ENCODE peak calls at places on chromosomes 11 and 22, in five cellular contexts. O, U, R, E and I are unnamed samples.

GRCh38 chr11:68256331-68256741 is 15.4 kb downstream of the C11orf24 start:
- DNase-seq in O (no peak), U (peak; percentile 54), R (no peak), E (no peak), I (no peak)

GRCh38 chr22:32407936-32408335 is 4.1 kb downstream of the RTCB start:
- DNase-seq in O (no peak), U (no peak), R (no peak), E (no peak), I (no peak)

GRCh38 chr11:69013009-69013951 is at the start of gene MRGPRF:
- DNase-seq in O (no peak), U (peak; percentile 35), R (peak; percentile 79), E (peak; percentile 64), I (peak; percentile 83)

GRCh38 chr11:119722281-119722794 is 6.7 kb downstream of the NECTIN1 start:
- DNase-seq in O (no peak), U (no peak), R (no peak), E (no peak), I (no peak)

GRCh38 chr11:123052884-123053721 is 8.8 kb downstream of the HSPA8 start:
- DNase-seq in O (no peak), U (no peak), R (no peak), E (no peak), I (no peak)

GRCh38 chr22:36540867-36541642 is 12.1 kb upstream of the EIF3D start:
- DNase-seq in O (no peak), U (peak; percentile 10), R (no peak), E (no peak), I (no peak)

GRCh38 chr22:43377486-43377995 is 34.3 kb upstream of the MPPED1 start:
- DNase-seq in O (no peak), U (no peak), R (no peak), E (no peak), I (peak; percentile 38)

GRCh38 chr11:8023831-8024555 is 36.9 kb downstream of the EIF3F start:
- DNase-seq in O (no peak), U (no peak), R (peak; percentile 6), E (peak; percentile 14), I (peak; percentile 14)

GRCh38 chr11:134640971-134641968 is 229.2 kb upstream of the B3GAT1 start:
- DNase-seq in O (no peak), U (no peak), R (no peak), E (no peak), I (no peak)

GRCh38 chr11:34637303-34637702 is 16.4 kb downstream of the EHF start:
- DNase-seq in O (no peak), U (no peak), R (peak; percentile 63), E (no peak), I (no peak)

GRCh38 chr22:49961601-49962011 is 1.0 kb downstream of the PIM3 start:
- DNase-seq in O (no peak), U (no peak), R (no peak), E (peak; percentile 56), I (peak; percentile 80)

GRCh38 chr22:19060356-19061009 is 61.7 kb downstream of the DGCR2 start:
- DNase-seq in O (no peak), U (no peak), R (peak; percentile 29), E (peak; percentile 53), I (no peak)

GRCh38 chr11:69650832-69651344 is 9.9 kb downstream of the CCND1 start:
- DNase-seq in O (no peak), U (no peak), R (no peak), E (no peak), I (no peak)

GRCh38 chr11:120339394-120339890 is 3.2 kb downstream of the ARHGEF12 start:
- DNase-seq in O (no peak), U (peak; percentile 14), R (no peak), E (no peak), I (no peak)

GRCh38 chr11:63917685-63918523 is 940 bp upstream of the RCOR2 start:
- DNase-seq in O (no peak), U (no peak), R (no peak), E (peak; percentile 74), I (peak; percentile 92)

GRCh38 chr11:2759228-2760195 is 59.7 kb upstream of the KCNQ1OT1 start:
- DNase-seq in O (no peak), U (no peak), R (peak; percentile 51), E (peak; percentile 21), I (peak; percentile 64)